ENCODE peak calls at places on chromosomes 12 and 14, in four cellular contexts. S, V, M and C are unnamed samples.

GRCh38 chr12:71702590-71702989 is 16.7 kb downstream of the TMEM19 start:
- DNase-seq in S (no peak), V (no peak), M (no peak), C (no peak)

GRCh38 chr12:100927825-100928224 is 133.2 kb downstream of the ANO4 start:
- DNase-seq in S (peak; percentile 19), V (no peak), M (no peak), C (peak; percentile 44)

GRCh38 chr12:52495385-52495784 is 2.3 kb upstream of the KRT6A start:
- DNase-seq in S (peak; percentile 27), V (no peak), M (no peak), C (no peak)

GRCh38 chr14:77275041-77275854 is 4.2 kb upstream of the NGB start:
- DNase-seq in S (no peak), V (no peak), M (no peak), C (no peak)

GRCh38 chr12:5522358-5523335 is 90.7 kb downstream of the NTF3 start:
- DNase-seq in S (no peak), V (no peak), M (no peak), C (no peak)

GRCh38 chr14:93015039-93015438 is 92.1 kb downstream of the CHGA start:
- DNase-seq in S (no peak), V (no peak), M (no peak), C (no peak)

GRCh38 chr14:68401855-68402254 is 391.0 kb downstream of the ZFP36L1 start:
- DNase-seq in S (no peak), V (no peak), M (no peak), C (no peak)

GRCh38 chr14:33782923-33783322 is 168.0 kb downstream of the EGLN3 start:
- DNase-seq in S (no peak), V (no peak), M (no peak), C (no peak)

GRCh38 chr12:5967645-5968415 is 22.8 kb upstream of the ANO2 start:
- DNase-seq in S (no peak), V (no peak), M (no peak), C (no peak)

GRCh38 chr14:89171168-89171567 is 245.9 kb downstream of the FOXN3 start:
- DNase-seq in S (no peak), V (no peak), M (no peak), C (no peak)

GRCh38 chr12:67747869-67748760 is 99.6 kb downstream of the DYRK2 start:
- DNase-seq in S (peak; percentile 42), V (no peak), M (peak; percentile 59), C (peak; percentile 39)

GRCh38 chr12:91492648-91493047 is 310.0 kb upstream of the DCN start:
- DNase-seq in S (no peak), V (no peak), M (no peak), C (no peak)

GRCh38 chr12:123487428-123487827 is 29.5 kb downstream of the SNRNP35 start:
- DNase-seq in S (no peak), V (no peak), M (no peak), C (no peak)

GRCh38 chr12:62158416-62159360 is 101.5 kb upstream of the USP15 start:
- DNase-seq in S (no peak), V (no peak), M (no peak), C (no peak)

GRCh38 chr14:55794655-55795583 is 214.9 kb downstream of the KTN1 start:
- DNase-seq in S (no peak), V (no peak), M (no peak), C (peak; percentile 18)

GRCh38 chr12:10182662-10183061 is 3.8 kb downstream of the TMEM52B start:
- DNase-seq in S (no peak), V (no peak), M (no peak), C (peak; percentile 88)

GRCh38 chr14:23575086-23575485 is 3.5 kb downstream of the JPH4 start:
- DNase-seq in S (no peak), V (no peak), M (no peak), C (no peak)

GRCh38 chr14:99945732-99946651 is 119.2 kb upstream of the EVL start:
- DNase-seq in S (no peak), V (no peak), M (no peak), C (no peak)

GRCh38 chr12:113238309-113238708 is 17.0 kb downstream of the TPCN1 start:
- DNase-seq in S (no peak), V (no peak), M (no peak), C (no peak)

GRCh38 chr12:67626156-67626555 is 22.4 kb upstream of the DYRK2 start:
- DNase-seq in S (no peak), V (no peak), M (no peak), C (no peak)

GRCh38 chr12:49943663-49943945 is 6.9 kb upstream of the AQP2 start:
- DNase-seq in S (no peak), V (no peak), M (no peak), C (no peak)

GRCh38 chr12:62799126-62799736 is 135.7 kb downstream of the PPM1H start:
- DNase-seq in S (peak; percentile 48), V (no peak), M (peak; percentile 43), C (peak; percentile 38)

GRCh38 chr14:104519721-104520120 is 59.8 kb upstream of the C14orf180 start:
- DNase-seq in S (no peak), V (no peak), M (no peak), C (no peak)

GRCh38 chr12:69438539-69438938 is 31.6 kb upstream of the FRS2 start:
- DNase-seq in S (no peak), V (no peak), M (no peak), C (no peak)

GRCh38 chr12:12719496-12719895 is 2.3 kb downstream of the CDKN1B start:
- DNase-seq in S (no peak), V (no peak), M (no peak), C (no peak)

GRCh38 chr12:94263011-94263786 is 114.8 kb downstream of the PLXNC1 start:
- DNase-seq in S (no peak), V (no peak), M (no peak), C (no peak)

GRCh38 chr12:86663691-86664090 is 407.5 kb upstream of the MGAT4C start:
- DNase-seq in S (no peak), V (no peak), M (no peak), C (no peak)

GRCh38 chr12:92144631-92145480 is 790 bp downstream of the BTG1 start:
- DNase-seq in S (no peak), V (peak; percentile 44), M (peak; percentile 66), C (peak; percentile 66)

GRCh38 chr12:5965950-5966383 is 20.9 kb upstream of the ANO2 start:
- DNase-seq in S (peak; percentile 28), V (peak; percentile 29), M (no peak), C (peak; percentile 32)

GRCh38 chr14:54610051-54610977 is 43.4 kb downstream of the SAMD4A start:
- DNase-seq in S (no peak), V (no peak), M (no peak), C (peak; percentile 62)

GRCh38 chr14:76848879-76849278 is 22.7 kb downstream of the LRRC74A start:
- DNase-seq in S (peak; percentile 15), V (no peak), M (no peak), C (no peak)

GRCh38 chr14:69101331-69101826 is 51.5 kb downstream of the DCAF5 start:
- DNase-seq in S (peak; percentile 21), V (no peak), M (no peak), C (peak; percentile 88)

GRCh38 chr12:105699209-105699608 is 368.7 kb downstream of the C12orf75 start:
- DNase-seq in S (no peak), V (no peak), M (no peak), C (no peak)

DNA sequence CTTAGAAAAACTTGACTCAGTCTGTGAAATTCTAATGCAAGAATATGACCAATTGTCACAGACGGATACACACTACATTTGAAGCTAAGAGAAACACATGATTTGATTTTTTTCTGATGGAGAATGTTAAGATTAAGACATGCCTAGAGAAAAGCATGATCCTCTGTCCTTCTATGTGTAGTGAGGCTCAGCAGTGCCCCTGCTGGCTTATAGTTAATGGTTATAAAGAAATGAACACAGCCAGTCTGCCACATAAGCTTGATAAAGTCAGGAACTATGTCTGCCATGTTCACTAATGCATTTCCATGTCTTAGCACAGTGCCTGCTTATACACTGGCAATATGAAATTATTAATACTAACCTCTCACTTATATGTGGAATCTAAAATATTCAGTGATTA is 168.1 kb upstream of the DAAM1 start:
- DNase-seq in S (peak; percentile 18), V (no peak), M (no peak), C (peak; percentile 41)
- TF ChIP-seq CTCF in S (peak; percentile 54), V (peak; percentile 52), M (peak; percentile 30), C (peak; percentile 73)

GRCh38 chr14:24712909-24713308 is 78.9 kb upstream of the GZMB start:
- DNase-seq in S (no peak), V (no peak), M (no peak), C (no peak)

GRCh38 chr14:24712374-24712773 is 78.4 kb upstream of the GZMB start:
- DNase-seq in S (no peak), V (no peak), M (no peak), C (no peak)

GRCh38 chr14:24708684-24709083 is 74.7 kb upstream of the GZMB start:
- DNase-seq in S (no peak), V (no peak), M (no peak), C (no peak)

GRCh38 chr14:24713404-24713803 is 79.4 kb upstream of the GZMB start:
- DNase-seq in S (no peak), V (no peak), M (no peak), C (no peak)

GRCh38 chr14:24710403-24711063 is 76.5 kb upstream of the GZMB start:
- DNase-seq in S (peak; percentile 27), V (peak; percentile 24), M (peak; percentile 40), C (peak; percentile 57)
- TF ChIP-seq CTCF in S (peak; percentile 85), V (peak; percentile 89), M (peak; percentile 79), C (peak; percentile 90)

GRCh38 chr12:1829306-1829900 is 9.0 kb downstream of the LRTM2 start:
- DNase-seq in S (no peak), V (no peak), M (peak; percentile 10), C (no peak)

GRCh38 chr12:1827806-1828805 is 7.7 kb downstream of the LRTM2 start:
- DNase-seq in S (no peak), V (peak; percentile 7), M (peak; percentile 22), C (no peak)

GRCh38 chr12:1830981-1831930 is 10.9 kb downstream of the LRTM2 start:
- DNase-seq in S (no peak), V (peak; percentile 33), M (peak; percentile 74), C (peak; percentile 25)

GRCh38 chr12:1828863-1829262 is 8.5 kb downstream of the LRTM2 start:
- DNase-seq in S (no peak), V (no peak), M (no peak), C (no peak)

DNA sequence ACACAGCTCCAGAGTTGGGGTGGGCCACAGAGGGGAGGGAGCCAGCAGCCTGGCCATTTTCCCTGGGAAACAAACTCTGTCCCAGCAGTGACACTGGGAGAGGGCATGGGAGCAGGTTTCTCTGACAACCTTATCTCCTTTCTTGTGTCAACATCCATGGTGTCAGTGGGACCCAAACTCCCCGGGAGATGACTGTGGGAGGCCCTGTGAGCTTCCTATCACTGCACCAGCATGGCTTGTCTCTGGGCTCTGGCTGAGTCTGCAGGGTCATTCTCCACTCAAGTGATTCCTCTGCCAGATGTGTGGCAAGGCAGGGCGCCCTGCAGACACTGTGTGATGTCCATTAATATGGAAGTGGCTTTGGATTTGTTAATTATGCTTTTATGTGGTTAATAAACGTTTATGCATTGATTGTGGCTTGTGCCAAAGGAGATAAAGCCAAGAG is 10.1 kb downstream of the LRTM2 start:
- DNase-seq in S (no peak), V (no peak), M (no peak), C (no peak)
- TF ChIP-seq CTCF in S (no peak), V (no peak), M (no peak), C (no peak)

DNA sequence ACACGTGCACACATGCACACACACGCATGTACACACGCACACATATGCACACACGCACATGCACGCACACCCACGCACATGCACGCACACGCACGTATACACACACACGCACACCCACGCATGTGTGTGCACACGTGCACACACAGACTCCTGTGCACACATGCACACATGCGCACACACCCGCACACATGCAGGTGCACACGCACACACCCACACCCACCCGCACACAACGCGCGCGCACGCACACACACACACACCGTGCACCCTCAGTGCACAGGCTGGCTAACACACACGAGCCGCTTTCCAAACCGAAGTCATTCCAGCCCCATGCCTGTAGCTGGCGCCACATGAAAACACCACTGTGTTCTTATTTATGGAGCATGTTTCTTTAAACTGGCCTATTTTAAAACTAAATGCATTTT is 45.3 kb downstream of the GALNT9 start:
- DNase-seq in S (no peak), V (no peak), M (no peak), C (peak; percentile 21)
- TF ChIP-seq CTCF in S (peak; percentile 54), V (no peak), M (no peak), C (peak; percentile 63)